ENCODE peak calls at places on chromosome 7, in seven cellular contexts. D, C, W, A, P, K and Z are unnamed samples.

GRCh38 chr7:148982596-148983219 is 45.6 kb downstream of the PDIA4 start:
- DNase-seq in D (no peak), A (no peak), C (no peak), K (no peak), W (no peak), P (no peak), Z (no peak)

GRCh38 chr7:33874943-33875342 is 30.4 kb upstream of the BMPER start:
- DNase-seq in P (no peak), W (no peak), K (no peak), D (no peak), A (no peak), C (no peak), Z (no peak)

GRCh38 chr7:1061180-1061579 is 16.8 kb downstream of the GPR146 start:
- DNase-seq in D (no peak), K (no peak), C (no peak), P (no peak), W (no peak), A (no peak), Z (no peak)

GRCh38 chr7:150421831-150422230 is 28.6 kb upstream of the GIMAP8 start:
- DNase-seq in P (no peak), A (no peak), K (no peak), C (no peak), D (peak), W (no peak), Z (no peak)

GRCh38 chr7:124791876-124792446 is 26.4 kb upstream of the GPR37 start:
- DNase-seq in C (no peak), W (no peak), D (no peak), P (no peak), K (no peak), A (no peak), Z (no peak)

GRCh38 chr7:26490631-26491624 is 199.3 kb downstream of the SNX10 start:
- DNase-seq in P (no peak), A (no peak), C (no peak), W (peak), D (no peak), K (peak), Z (no peak)

GRCh38 chr7:56175784-56176183 is 59.6 kb upstream of the NUPR2 start:
- DNase-seq in D (no peak), K (no peak), P (no peak), A (no peak), C (no peak), W (no peak), Z (no peak)

GRCh38 chr7:36312064-36312914 is 77.4 kb upstream of the ANLN start:
- DNase-seq in C (peak), K (peak), D (peak), P (no peak), W (peak), A (no peak), Z (peak)

GRCh38 chr7:2894118-2894940 is 50.2 kb upstream of the GNA12 start:
- DNase-seq in K (no peak), C (no peak), A (no peak), W (peak), P (peak), D (peak), Z (no peak)

GRCh38 chr7:2896141-2896540 is 52.0 kb upstream of the GNA12 start:
- DNase-seq in P (no peak), W (no peak), A (no peak), C (no peak), D (no peak), K (no peak), Z (no peak)

GRCh38 chr7:2897023-2897422 is 52.9 kb upstream of the GNA12 start:
- DNase-seq in K (no peak), A (no peak), P (no peak), W (no peak), C (no peak), D (no peak), Z (no peak)

GRCh38 chr7:2892571-2892970 is 48.5 kb upstream of the GNA12 start:
- DNase-seq in C (no peak), P (no peak), A (no peak), K (no peak), D (no peak), W (no peak), Z (no peak)

DNA sequence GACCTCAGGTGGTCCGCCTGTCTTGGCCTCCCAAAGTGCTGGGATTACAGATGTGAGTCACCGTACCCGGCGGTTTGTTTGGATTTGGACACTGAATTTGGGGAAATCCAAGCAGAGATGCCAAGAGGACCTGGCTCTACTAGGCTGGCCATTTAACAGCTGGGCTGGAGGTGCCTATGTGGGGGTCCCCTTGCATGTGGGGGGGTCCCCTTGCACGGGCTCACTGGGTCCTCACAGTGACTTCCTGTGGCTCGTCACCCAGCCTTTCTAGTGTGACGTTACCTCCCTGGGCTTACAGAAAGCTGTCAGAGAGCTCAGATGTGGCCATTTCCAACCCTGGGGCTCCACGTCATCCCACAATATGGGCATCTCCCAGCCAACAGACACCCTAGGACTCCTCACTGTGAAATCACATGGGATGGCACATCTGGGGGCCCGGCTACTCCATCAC is 49.3 kb upstream of the GNA12 start:
- DNase-seq in W (no peak), D (no peak), K (no peak), C (no peak), A (no peak), P (no peak), Z (no peak)
- H3K4me3 ChIP-seq in W (no peak), D (no peak), K (no peak), C (no peak), A (no peak), P (no peak), Z (no peak)

DNA sequence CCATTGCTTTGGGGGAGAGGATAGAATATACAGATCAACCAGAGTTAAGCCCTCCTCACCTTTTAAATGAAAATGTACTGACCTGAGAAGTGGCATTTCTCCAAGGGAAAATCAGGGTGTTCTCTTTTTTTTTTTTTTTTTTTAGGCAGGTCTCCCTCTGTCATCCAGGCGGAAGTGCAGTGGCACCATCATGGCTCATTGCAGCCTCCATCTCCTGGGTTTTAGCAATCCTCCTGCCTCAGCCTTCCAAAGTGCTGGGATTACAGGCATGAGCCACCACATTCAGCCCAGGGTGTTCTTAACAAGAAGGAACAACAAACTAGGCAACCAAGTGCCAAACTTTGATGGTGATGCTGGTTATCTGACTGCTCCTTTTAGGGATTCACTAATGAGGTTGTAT is 111.0 kb downstream of the SVOPL start:
- DNase-seq in A (no peak), P (no peak), D (no peak), C (no peak), K (no peak), W (no peak), Z (no peak)
- TF ChIP-seq POLR2AphosphoS5 in A (no peak), P (no peak), D (no peak), C (no peak), K (no peak), W (no peak), Z (no peak)

DNA sequence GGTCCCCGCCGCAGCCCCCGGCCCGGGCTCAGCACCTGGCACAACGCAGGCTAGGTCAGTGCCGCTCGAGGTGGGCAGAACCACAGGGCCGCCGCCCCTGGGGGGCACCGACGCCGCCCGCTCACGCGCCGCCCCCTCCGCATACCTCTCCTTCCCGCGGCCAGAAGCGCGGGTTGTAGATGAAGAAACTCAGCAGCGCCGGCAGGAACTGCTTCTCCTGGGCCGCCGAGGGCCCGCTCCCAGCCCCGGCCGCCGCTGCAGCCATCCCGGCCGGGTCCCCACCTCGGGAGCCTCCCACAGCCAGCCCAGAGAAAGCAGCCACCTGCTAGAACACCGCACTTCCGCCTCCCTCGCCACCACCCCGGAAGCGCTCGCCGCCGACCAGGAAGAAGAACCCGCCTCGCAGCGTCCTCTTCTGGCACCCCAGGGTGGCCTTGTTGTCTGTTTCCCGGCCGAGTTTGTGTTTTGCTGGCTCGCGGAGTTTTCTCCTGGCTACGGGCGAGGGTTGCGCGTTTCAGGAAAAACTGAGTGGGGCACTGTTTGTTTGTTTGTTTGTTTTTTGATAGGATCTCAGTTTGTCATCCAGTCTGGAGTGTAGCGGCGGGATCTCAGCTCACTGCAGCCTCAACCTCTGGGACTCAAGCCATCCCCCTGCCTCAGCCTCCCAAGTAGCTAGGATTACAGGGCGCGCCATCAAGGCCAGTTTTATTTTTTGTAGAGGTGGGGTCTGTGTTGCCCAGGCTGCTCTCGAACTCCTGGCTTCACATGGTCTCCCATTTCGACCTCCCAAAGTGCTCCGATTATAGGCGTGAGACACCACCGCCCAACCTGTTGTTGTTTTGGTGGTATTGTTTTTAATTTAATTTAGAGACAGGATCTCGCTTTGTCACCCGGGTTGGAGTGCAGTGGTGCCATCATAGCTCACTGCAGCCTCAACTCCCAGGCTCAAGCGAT is 17.7 kb downstream of the OCM2 start:
- DNase-seq in D (peak), P (peak), C (peak), A (peak), W (peak), K (peak), Z (no peak)
- TF ChIP-seq POLR2A in D (no peak), P (peak), C (no peak), A (peak), W (peak), K (no peak), Z (no peak)

GRCh38 chr7:140541513-140542192 is 62.3 kb upstream of the MKRN1 start:
- DNase-seq in W (peak), C (peak), A (peak), K (peak), P (no peak), D (peak), Z (no peak)
- H3K4me3 ChIP-seq in W (no peak), C (no peak), A (peak), K (no peak), P (no peak), D (no peak), Z (peak)

GRCh38 chr7:100221767-100222444 is 2.2 kb downstream of the PVRIG start:
- DNase-seq in K (no peak), P (no peak), W (no peak), D (no peak), C (no peak), A (no peak), Z (no peak)

GRCh38 chr7:100222445-100223132 is 2.8 kb downstream of the PVRIG start:
- DNase-seq in P (no peak), C (no peak), D (no peak), W (no peak), A (no peak), K (no peak), Z (no peak)

GRCh38 chr7:100219271-100219737 is 445 bp upstream of the PVRIG start:
- DNase-seq in K (no peak), W (no peak), C (no peak), P (no peak), D (no peak), A (no peak), Z (no peak)

GRCh38 chr7:100215895-100216294 is 3.9 kb upstream of the PVRIG start:
- DNase-seq in C (peak), A (no peak), W (no peak), K (no peak), D (peak), P (no peak), Z (no peak)

DNA sequence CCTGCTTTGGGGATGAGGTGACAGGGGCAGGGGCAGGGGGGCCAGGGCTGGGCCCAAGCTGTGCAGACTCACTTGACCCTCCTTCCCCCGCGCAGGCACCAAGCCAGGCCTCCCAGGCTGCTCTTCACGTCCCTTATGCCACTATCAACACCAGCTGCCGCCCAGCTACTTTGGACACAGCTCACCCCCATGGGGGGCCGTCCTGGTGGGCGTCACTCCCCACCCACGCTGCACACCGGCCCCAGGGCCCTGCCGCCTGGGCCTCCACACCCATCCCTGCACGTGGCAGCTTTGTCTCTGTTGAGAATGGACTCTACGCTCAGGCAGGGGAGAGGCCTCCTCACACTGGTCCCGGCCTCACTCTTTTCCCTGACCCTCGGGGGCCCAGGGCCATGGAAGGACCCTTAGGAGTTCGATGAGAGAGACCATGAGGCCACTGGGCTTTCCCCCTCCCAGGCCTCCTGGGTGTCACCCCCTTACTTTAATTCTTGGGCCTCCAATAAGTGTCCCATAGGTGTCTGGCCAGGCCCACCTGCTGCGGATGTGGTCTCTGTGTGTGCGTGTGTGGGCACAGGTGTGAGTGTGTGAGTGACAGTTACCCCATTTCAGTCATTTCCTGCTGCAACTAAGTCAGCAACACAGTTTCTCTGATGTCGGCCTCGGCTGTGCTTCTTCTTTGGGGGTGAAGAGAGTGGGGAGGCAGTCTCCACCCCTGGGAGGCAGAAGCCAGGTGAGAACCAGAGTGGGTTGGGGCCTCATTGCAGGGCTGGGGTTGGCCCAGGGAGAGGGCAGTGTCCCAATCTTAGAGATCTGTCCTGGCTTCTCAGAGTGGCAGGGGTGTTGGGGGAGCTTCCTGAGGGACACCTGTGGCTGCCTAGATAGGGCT is 1.3 kb downstream of the PVRIG start:
- DNase-seq in W (peak), C (peak), K (no peak), D (peak), A (no peak), P (peak), Z (no peak)
- TF ChIP-seq POLR2AphosphoS5 in W (peak), C (no peak), K (no peak), D (no peak), A (no peak), P (peak), Z (no peak)